ENCODE peak calls at places on chromosomes 4 and X, in eight cellular contexts. A is Peyer's patch, K is suprapubic skin, B is endodermal cell, J is MM.1S, P is adrenal gland, W is iPS DF 6.9, Y is MG63. F is an unnamed sample.

GRCh38 chr4:145904413-145905177 is 34.0 kb downstream of the ZNF827 start:
- DNase-seq in A (no peak), K (no peak), B (no peak), J (no peak), P (no peak), W (no peak), Y (no peak), F (no peak)

GRCh38 chr4:100421356-100421978 is 96.4 kb downstream of the EMCN start:
- DNase-seq in A (no peak), K (no peak), B (no peak), J (peak; percentile 26), P (no peak), W (peak; percentile 9), Y (no peak), F (no peak)

GRCh38 chrX:45714864-45715263 is 514.2 kb upstream of the DIPK2B start:
- DNase-seq in A (no peak), K (no peak), B (no peak), J (no peak), P (no peak), W (no peak), Y (peak; percentile 41), F (no peak)

GRCh38 chr4:97593248-97593647 is 550.0 kb downstream of the STPG2 start:
- DNase-seq in A (no peak), K (no peak), B (no peak), J (no peak), P (no peak), W (no peak), Y (no peak), F (peak; percentile 48)

GRCh38 chr4:107299646-107300045 is 263.5 kb upstream of the DKK2 start:
- DNase-seq in A (no peak), K (no peak), B (no peak), J (no peak), P (no peak), W (no peak), Y (no peak), F (no peak)

GRCh38 chr4:89056953-89057398 is at the start of gene FAM13A:
- DNase-seq in A (peak; percentile 23), K (peak; percentile 87), B (peak; percentile 88), J (peak; percentile 75), P (peak; percentile 86), W (peak; percentile 83), Y (peak; percentile 80), F (no peak)

GRCh38 chr4:88138561-88138960 is 19.9 kb downstream of the ABCG2 start:
- DNase-seq in A (no peak), K (no peak), B (no peak), J (no peak), P (no peak), W (no peak), Y (peak; percentile 55), F (no peak)

GRCh38 chr4:87044511-87045369 is 109.9 kb downstream of the AFF1 start:
- DNase-seq in A (no peak), K (no peak), B (no peak), J (no peak), P (no peak), W (no peak), Y (no peak), F (no peak)

GRCh38 chr4:8532245-8532781 is 47.9 kb upstream of the GPR78 start:
- DNase-seq in A (no peak), K (no peak), B (no peak), J (no peak), P (no peak), W (no peak), Y (no peak), F (no peak)

GRCh38 chrX:79556750-79557149 is 189.6 kb upstream of the ITM2A start:
- DNase-seq in A (no peak), K (no peak), B (no peak), J (no peak), P (no peak), W (no peak), Y (no peak), F (no peak)

GRCh38 chr4:86414686-86415085 is 54.8 kb upstream of the MAPK10 start:
- DNase-seq in A (no peak), K (no peak), B (no peak), J (no peak), P (no peak), W (no peak), Y (no peak), F (no peak)

GRCh38 chrX:100591256-100592051 is 6.7 kb downstream of the TNMD start:
- DNase-seq in A (no peak), K (no peak), B (no peak), J (no peak), P (no peak), W (no peak), Y (no peak), F (no peak)

GRCh38 chr4:122803788-122804208 is 22.8 kb upstream of the FGF2 start:
- DNase-seq in A (no peak), K (no peak), B (no peak), J (no peak), P (no peak), W (no peak), Y (no peak), F (no peak)

GRCh38 chrX:1323315-1323714 is 13.3 kb upstream of the IL3RA start:
- DNase-seq in A (peak; percentile 43), K (no peak), B (peak; percentile 94), J (peak; percentile 52), P (peak; percentile 48), W (peak; percentile 82), Y (peak; percentile 59), F (peak; percentile 80)

GRCh38 chr4:123127218-123127617 is 204.8 kb upstream of the NUDT6 start:
- DNase-seq in A (no peak), K (no peak), B (no peak), J (peak; percentile 8), P (no peak), W (no peak), Y (no peak), F (no peak)

GRCh38 chr4:75678965-75679364 is 5.8 kb upstream of the G3BP2 start:
- DNase-seq in A (no peak), K (no peak), B (no peak), J (no peak), P (no peak), W (no peak), Y (no peak), F (no peak)

GRCh38 chr4:104451573-104451972 is 43.1 kb downstream of the CXXC4 start:
- DNase-seq in A (no peak), K (no peak), B (no peak), J (peak; percentile 64), P (no peak), W (no peak), Y (no peak), F (no peak)

GRCh38 chr4:90951037-90951436 is 823.8 kb downstream of the CCSER1 start:
- DNase-seq in A (no peak), K (no peak), B (no peak), J (no peak), P (peak; percentile 15), W (no peak), Y (peak; percentile 0), F (no peak)

GRCh38 chrX:3699841-3700381 is 13.5 kb downstream of the PRKX start:
- DNase-seq in A (no peak), K (no peak), B (no peak), J (peak; percentile 33), P (no peak), W (no peak), Y (no peak), F (no peak)

GRCh38 chr4:48604527-48604926 is 114.5 kb downstream of the ZAR1 start:
- DNase-seq in A (no peak), K (no peak), B (no peak), J (no peak), P (no peak), W (no peak), Y (no peak), F (no peak)

GRCh38 chrX:67684136-67684535 is 140.3 kb downstream of the AR start:
- DNase-seq in A (no peak), K (no peak), B (no peak), J (no peak), P (no peak), W (no peak), Y (no peak), F (no peak)

GRCh38 chrX:96770315-96770714 is 85.7 kb downstream of the DIAPH2 start:
- DNase-seq in A (no peak), K (no peak), B (no peak), J (peak; percentile 11), P (no peak), W (no peak), Y (no peak), F (no peak)

GRCh38 chr4:28228575-28228974 is 1367.9 kb downstream of the STIM2 start:
- DNase-seq in A (no peak), K (no peak), B (no peak), J (no peak), P (no peak), W (no peak), Y (no peak), F (no peak)

GRCh38 chr4:4901877-4902276 is 42.4 kb downstream of the MSX1 start:
- DNase-seq in A (no peak), K (no peak), B (peak; percentile 57), J (no peak), P (no peak), W (no peak), Y (no peak), F (no peak)

GRCh38 chr4:111228874-111229273 is 606.0 kb upstream of the PITX2 start:
- DNase-seq in A (no peak), K (no peak), B (no peak), J (no peak), P (no peak), W (no peak), Y (peak; percentile 15), F (no peak)

DNA sequence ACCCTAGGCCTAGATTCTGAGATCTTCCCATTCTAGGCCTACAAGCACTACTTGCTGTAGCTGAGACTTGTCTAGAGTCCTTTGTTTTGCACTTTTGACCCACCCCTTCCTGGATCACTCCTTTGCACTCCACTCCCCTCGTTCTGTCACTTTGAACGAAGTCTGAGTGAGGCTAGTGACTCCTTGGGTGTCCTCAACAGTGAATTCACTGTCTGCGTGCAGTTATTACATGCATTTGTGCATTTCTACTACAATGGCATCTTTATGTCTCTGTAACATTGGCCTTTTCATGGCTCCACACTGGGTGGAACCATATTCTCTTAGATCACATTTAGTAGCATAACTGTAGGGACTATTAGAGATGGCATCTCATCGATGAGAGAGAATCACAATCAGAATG is 50.5 kb downstream of the OCRL start:
- DNase-seq in A (no peak), K (no peak), B (no peak), J (no peak), P (no peak), W (no peak), Y (no peak), F (no peak)
- H3K27me3 ChIP-seq in A (no peaks in the 10 kb centered on the region), K (no peaks in the 10 kb centered on the region), B (no peaks in the 10 kb centered on the region), J (no peaks in the 10 kb centered on the region), P (no peaks in the 10 kb centered on the region), W (no peaks in the 10 kb centered on the region), Y (no peaks in the 10 kb centered on the region), F (no peaks in the 10 kb centered on the region)

GRCh38 chr4:574346-575161 is 1.5 kb downstream of the TMEM271 start:
- DNase-seq in A (no peak), K (no peak), B (no peak), J (no peak), P (no peak), W (no peak), Y (no peak), F (peak; percentile 58)
- H3K27me3 ChIP-seq in A (no peaks in the 10 kb centered on the region), K (peaks cover 82% of the 10 kb centered on the region), B (peaks cover 87% of the 10 kb centered on the region), J (no peaks in the 10 kb centered on the region), P (peaks cover 56% of the 10 kb centered on the region), W (peaks cover 46% of the 10 kb centered on the region), Y (peaks cover 8% of the 10 kb centered on the region), F (peaks cover 86% of the 10 kb centered on the region)

GRCh38 chr4:7187297-7187592 is 5.1 kb upstream of the SORCS2 start:
- DNase-seq in A (no peak), K (peak; percentile 49), B (peak; percentile 61), J (no peak), P (no peak), W (no peak), Y (no peak), F (peak; percentile 41)
- H3K27me3 ChIP-seq in A (no peaks in the 10 kb centered on the region), K (peaks cover 59% of the 10 kb centered on the region), B (peaks cover 61% of the 10 kb centered on the region), J (peaks cover 77% of the 10 kb centered on the region), P (peaks cover 5% of the 10 kb centered on the region), W (no peaks in the 10 kb centered on the region), Y (no peaks in the 10 kb centered on the region), F (peaks cover 5% of the 10 kb centered on the region)

GRCh38 chr4:38740303-38740702 is 42.5 kb downstream of the TLR10 start:
- DNase-seq in A (no peak), K (no peak), B (no peak), J (no peak), P (no peak), W (no peak), Y (no peak), F (no peak)
- H3K27me3 ChIP-seq in A (no peaks in the 10 kb centered on the region), K (no peaks in the 10 kb centered on the region), B (no peaks in the 10 kb centered on the region), J (no peaks in the 10 kb centered on the region), P (no peaks in the 10 kb centered on the region), W (no peaks in the 10 kb centered on the region), Y (no peaks in the 10 kb centered on the region), F (no peaks in the 10 kb centered on the region)

F was measured in spleen.